ENCODE peak calls at places on chromosome X, in seven cellular contexts. One of them, this sample, is unnamed.

GRCh38 chrX:29348288-29348687 is 761.0 kb downstream of the IL1RAPL1 start:
- DNase-seq in IMR-90: peak; percentile 4
- DNase-seq in K562: no peak
- DNase-seq in NB4: no peak
- DNase-seq in gastrocnemius medialis: no peak
- DNase-seq in sigmoid colon: no peak
- DNase-seq in prostate gland: no peak
- DNase-seq in this sample: no peak

GRCh38 chrX:12308420-12308819 is 170.1 kb downstream of the FRMPD4 start:
- DNase-seq in IMR-90: no peak
- DNase-seq in K562: no peak
- DNase-seq in NB4: no peak
- DNase-seq in gastrocnemius medialis: no peak
- DNase-seq in sigmoid colon: peak; percentile 77
- DNase-seq in prostate gland: no peak
- DNase-seq in this sample: no peak

GRCh38 chrX:12460929-12461328 is 322.7 kb downstream of the FRMPD4 start:
- DNase-seq in IMR-90: no peak
- DNase-seq in K562: no peak
- DNase-seq in NB4: no peak
- DNase-seq in gastrocnemius medialis: no peak
- DNase-seq in sigmoid colon: no peak
- DNase-seq in prostate gland: no peak
- DNase-seq in this sample: no peak

GRCh38 chrX:68462653-68463052 is 29.4 kb upstream of the OPHN1 start:
- DNase-seq in IMR-90: peak; percentile 47
- DNase-seq in K562: peak; percentile 67
- DNase-seq in NB4: peak; percentile 40
- DNase-seq in gastrocnemius medialis: no peak
- DNase-seq in sigmoid colon: no peak
- DNase-seq in prostate gland: peak; percentile 6
- DNase-seq in this sample: no peak

GRCh38 chrX:120111611-120112010 is 4.1 kb downstream of the RHOXF1 start:
- DNase-seq in IMR-90: no peak
- DNase-seq in K562: no peak
- DNase-seq in NB4: no peak
- DNase-seq in gastrocnemius medialis: no peak
- DNase-seq in sigmoid colon: no peak
- DNase-seq in prostate gland: no peak
- DNase-seq in this sample: no peak

GRCh38 chrX:41043950-41044349 is 41.3 kb upstream of the USP9X start:
- DNase-seq in IMR-90: peak; percentile 84
- DNase-seq in K562: no peak
- DNase-seq in NB4: no peak
- DNase-seq in gastrocnemius medialis: no peak
- DNase-seq in sigmoid colon: no peak
- DNase-seq in prostate gland: no peak
- DNase-seq in this sample: no peak

GRCh38 chrX:80876877-80877276 is 67.2 kb upstream of the BRWD3 start:
- DNase-seq in IMR-90: peak; percentile 44
- DNase-seq in K562: peak; percentile 33
- DNase-seq in NB4: peak; percentile 51
- DNase-seq in gastrocnemius medialis: no peak
- DNase-seq in sigmoid colon: no peak
- DNase-seq in prostate gland: no peak
- DNase-seq in this sample: no peak

GRCh38 chrX:100745806-100746537 is 14.1 kb upstream of the SYTL4 start:
- DNase-seq in IMR-90: no peak
- DNase-seq in K562: peak; percentile 11
- DNase-seq in NB4: no peak
- DNase-seq in gastrocnemius medialis: no peak
- DNase-seq in sigmoid colon: peak; percentile 65
- DNase-seq in prostate gland: peak; percentile 28
- DNase-seq in this sample: no peak

GRCh38 chrX:97175147-97175546 is 291.4 kb downstream of the RPA4 start:
- DNase-seq in IMR-90: no peak
- DNase-seq in K562: peak; percentile 2
- DNase-seq in NB4: no peak
- DNase-seq in gastrocnemius medialis: no peak
- DNase-seq in sigmoid colon: no peak
- DNase-seq in prostate gland: no peak
- DNase-seq in this sample: no peak

DNA sequence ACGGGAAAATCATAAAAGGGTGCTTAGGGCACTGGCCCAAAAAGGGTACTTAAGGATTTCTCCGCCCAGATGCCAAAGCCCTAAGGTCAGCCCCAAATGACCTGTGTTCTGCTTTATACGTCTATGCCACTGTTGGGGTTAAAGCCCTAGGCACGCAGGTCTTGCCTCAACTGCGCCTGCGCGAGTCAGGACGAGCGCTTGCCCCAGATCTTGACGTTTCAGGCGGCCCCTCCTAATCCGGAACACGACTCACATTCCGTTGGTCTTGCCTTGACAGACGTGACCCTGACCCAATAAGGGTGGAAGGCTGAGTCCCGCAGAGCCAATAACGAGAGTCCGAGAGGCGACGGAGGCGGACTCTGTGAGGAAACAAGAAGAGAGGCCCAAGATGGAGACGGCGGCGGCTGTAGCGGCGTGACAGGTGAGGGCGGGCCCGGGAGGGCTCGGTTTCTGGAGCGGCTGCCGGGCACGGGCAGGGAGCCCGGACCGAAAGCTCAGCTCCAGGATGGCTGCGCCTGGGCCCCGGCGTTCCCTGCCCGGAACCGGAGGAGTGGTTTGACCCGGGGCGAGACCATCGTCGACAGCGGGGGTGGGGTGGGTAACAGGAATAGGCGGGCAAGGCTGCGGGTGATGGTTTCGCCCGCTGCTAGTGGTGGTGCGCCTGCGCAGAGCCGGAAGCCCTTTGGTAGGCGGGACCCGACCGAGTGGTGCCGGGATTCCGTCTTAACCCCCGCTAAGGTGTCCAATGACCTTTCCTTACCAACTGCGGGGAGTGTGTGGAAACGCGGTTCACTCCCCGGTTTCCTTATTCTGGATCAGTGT is at the start of gene ARAF:
- DNase-seq in IMR-90: peak; percentile 99
- DNase-seq in K562: peak; percentile 99
- DNase-seq in NB4: peak; percentile 99
- DNase-seq in gastrocnemius medialis: peak; percentile 96
- DNase-seq in sigmoid colon: peak; percentile 99
- DNase-seq in prostate gland: peak; percentile 95
- DNase-seq in this sample: peak; percentile 96
- TF ChIP-seq POLR2A in IMR-90: peak; percentile 76
- TF ChIP-seq POLR2A in K562: peak; percentile 90
- TF ChIP-seq POLR2A in NB4: peak; percentile 65
- TF ChIP-seq POLR2A in gastrocnemius medialis: peak; percentile 45
- TF ChIP-seq POLR2A in sigmoid colon: no peak
- TF ChIP-seq POLR2A in prostate gland: peak; percentile 35
- TF ChIP-seq POLR2A in this sample: peak; percentile 11

DNA sequence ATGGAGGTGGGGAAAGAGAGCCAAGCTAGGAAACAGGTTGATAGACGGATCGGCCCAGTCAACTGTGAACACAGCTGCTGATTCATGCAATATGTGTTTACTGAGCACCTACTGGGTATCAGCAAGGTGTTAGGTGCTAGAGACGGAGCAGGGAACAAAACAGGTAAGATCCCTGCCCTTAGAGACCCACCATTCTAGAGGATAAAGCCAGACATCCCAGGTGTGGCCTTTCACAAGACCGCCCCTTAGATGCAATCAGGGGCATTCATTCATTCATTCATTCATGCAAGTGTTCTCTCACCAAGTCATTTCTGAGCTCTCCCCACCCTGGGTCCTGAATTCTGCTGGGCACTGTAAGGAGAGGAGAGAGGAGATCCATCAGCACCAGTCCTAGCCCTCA is 20.2 kb upstream of the MTM1 start:
- DNase-seq in IMR-90: no peak
- DNase-seq in K562: no peak
- DNase-seq in NB4: no peak
- DNase-seq in gastrocnemius medialis: no peak
- DNase-seq in sigmoid colon: no peak
- DNase-seq in prostate gland: no peak
- DNase-seq in this sample: no peak
- H3K4me3 ChIP-seq in IMR-90: no peak overlapping the region
- H3K4me3 ChIP-seq in K562: no peak overlapping the region
- H3K4me3 ChIP-seq in NB4: no peak overlapping the region
- H3K4me3 ChIP-seq in gastrocnemius medialis: no peak overlapping the region
- H3K4me3 ChIP-seq in sigmoid colon: no peak overlapping the region
- H3K4me3 ChIP-seq in prostate gland: no peak overlapping the region
- H3K4me3 ChIP-seq in this sample: no peak overlapping the region

GRCh38 chrX:95057341-95057740 is 1383.3 kb downstream of the FAM133A start:
- DNase-seq in IMR-90: peak; percentile 4
- DNase-seq in K562: no peak
- DNase-seq in NB4: no peak
- DNase-seq in gastrocnemius medialis: no peak
- DNase-seq in sigmoid colon: no peak
- DNase-seq in prostate gland: no peak
- DNase-seq in this sample: no peak

GRCh38 chrX:95055991-95056390 is 1382.0 kb downstream of the FAM133A start:
- DNase-seq in IMR-90: no peak
- DNase-seq in K562: no peak
- DNase-seq in NB4: no peak
- DNase-seq in gastrocnemius medialis: no peak
- DNase-seq in sigmoid colon: no peak
- DNase-seq in prostate gland: no peak
- DNase-seq in this sample: no peak

GRCh38 chrX:95059909-95060308 is 1385.9 kb downstream of the FAM133A start:
- DNase-seq in IMR-90: no peak
- DNase-seq in K562: no peak
- DNase-seq in NB4: no peak
- DNase-seq in gastrocnemius medialis: no peak
- DNase-seq in sigmoid colon: no peak
- DNase-seq in prostate gland: no peak
- DNase-seq in this sample: no peak

GRCh38 chrX:95058815-95059214 is 1384.8 kb downstream of the FAM133A start:
- DNase-seq in IMR-90: peak; percentile 58
- DNase-seq in K562: no peak
- DNase-seq in NB4: no peak
- DNase-seq in gastrocnemius medialis: no peak
- DNase-seq in sigmoid colon: no peak
- DNase-seq in prostate gland: no peak
- DNase-seq in this sample: no peak

DNA sequence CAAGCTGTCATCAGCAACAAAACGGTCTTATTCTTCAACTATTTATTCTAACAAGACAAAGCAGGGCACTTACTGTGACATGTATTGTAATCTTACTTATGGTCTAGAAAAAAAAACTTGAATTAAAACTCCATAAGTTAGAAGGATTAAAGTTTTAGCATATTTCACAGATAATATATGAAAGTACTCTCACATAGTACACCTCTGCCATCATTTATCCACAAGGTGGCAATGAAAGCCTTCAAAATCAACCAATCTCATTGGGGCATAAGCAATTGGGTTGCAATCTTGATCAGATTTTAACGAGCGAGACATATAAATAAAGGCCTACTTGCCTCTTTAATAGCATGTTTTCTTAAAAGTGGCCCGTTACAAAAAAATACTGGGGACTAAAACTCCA is 1382.9 kb downstream of the FAM133A start:
- DNase-seq in IMR-90: peak; percentile 4
- DNase-seq in K562: peak; percentile 0
- DNase-seq in NB4: no peak
- DNase-seq in gastrocnemius medialis: no peak
- DNase-seq in sigmoid colon: no peak
- DNase-seq in prostate gland: no peak
- DNase-seq in this sample: no peak
- TF ChIP-seq CTCF in IMR-90: peak; percentile 33
- TF ChIP-seq CTCF in K562: no peak
- TF ChIP-seq CTCF in NB4: no peak
- TF ChIP-seq CTCF in gastrocnemius medialis: no peak
- TF ChIP-seq CTCF in sigmoid colon: no peak
- TF ChIP-seq CTCF in prostate gland: no peak
- TF ChIP-seq CTCF in this sample: no peak

GRCh38 chrX:53045002-53045401 is 3.6 kb upstream of the GPR173 start:
- DNase-seq in IMR-90: no peak
- DNase-seq in K562: no peak
- DNase-seq in NB4: no peak
- DNase-seq in gastrocnemius medialis: no peak
- DNase-seq in sigmoid colon: no peak
- DNase-seq in prostate gland: no peak
- DNase-seq in this sample: no peak
- TF ChIP-seq POLR2A in IMR-90: no peak
- TF ChIP-seq POLR2A in K562: no peak
- TF ChIP-seq POLR2A in NB4: no peak
- TF ChIP-seq POLR2A in gastrocnemius medialis: no peak
- TF ChIP-seq POLR2A in sigmoid colon: no peak
- TF ChIP-seq POLR2A in prostate gland: no peak
- TF ChIP-seq POLR2A in this sample: no peak

GRCh38 chrX:134374910-134375309 is 85.1 kb upstream of the HPRT1 start:
- DNase-seq in IMR-90: no peak
- DNase-seq in K562: no peak
- DNase-seq in NB4: no peak
- DNase-seq in gastrocnemius medialis: no peak
- DNase-seq in sigmoid colon: no peak
- DNase-seq in prostate gland: no peak
- DNase-seq in this sample: no peak

GRCh38 chrX:134373736-134374135 is 86.2 kb upstream of the HPRT1 start:
- DNase-seq in IMR-90: no peak
- DNase-seq in K562: no peak
- DNase-seq in NB4: peak; percentile 13
- DNase-seq in gastrocnemius medialis: no peak
- DNase-seq in sigmoid colon: no peak
- DNase-seq in prostate gland: no peak
- DNase-seq in this sample: no peak

GRCh38 chrX:134377537-134377936 is 82.4 kb upstream of the HPRT1 start:
- DNase-seq in IMR-90: peak; percentile 52
- DNase-seq in K562: peak; percentile 67
- DNase-seq in NB4: peak; percentile 66
- DNase-seq in gastrocnemius medialis: no peak
- DNase-seq in sigmoid colon: no peak
- DNase-seq in prostate gland: peak; percentile 6
- DNase-seq in this sample: no peak

GRCh38 chrX:134374294-134374693 is 85.7 kb upstream of the HPRT1 start:
- DNase-seq in IMR-90: no peak
- DNase-seq in K562: no peak
- DNase-seq in NB4: peak; percentile 12
- DNase-seq in gastrocnemius medialis: no peak
- DNase-seq in sigmoid colon: no peak
- DNase-seq in prostate gland: no peak
- DNase-seq in this sample: no peak

DNA sequence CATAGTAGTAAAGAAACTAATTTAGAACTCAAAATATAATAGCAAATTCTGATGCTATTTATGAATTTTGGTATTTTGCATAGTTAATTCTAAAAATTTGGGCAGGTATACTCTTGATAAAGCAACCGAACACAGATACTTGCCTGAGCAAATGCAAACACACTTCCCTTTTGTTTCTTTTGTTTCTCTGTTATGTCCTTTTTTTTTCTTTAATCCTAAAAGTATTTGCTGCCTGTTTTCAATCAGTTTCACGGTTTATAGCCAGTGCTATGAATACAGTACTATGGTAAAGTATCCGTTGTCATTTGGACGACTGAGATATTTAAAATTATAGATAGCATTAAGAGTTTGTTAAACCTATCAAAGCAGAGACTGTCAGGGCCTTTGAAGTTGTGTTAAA is 84.3 kb upstream of the HPRT1 start:
- DNase-seq in IMR-90: no peak
- DNase-seq in K562: no peak
- DNase-seq in NB4: no peak
- DNase-seq in gastrocnemius medialis: no peak
- DNase-seq in sigmoid colon: no peak
- DNase-seq in prostate gland: no peak
- DNase-seq in this sample: no peak
- H3K4me3 ChIP-seq in IMR-90: no peak overlapping the region
- H3K4me3 ChIP-seq in K562: peak overlapping the region; percentile 93
- H3K4me3 ChIP-seq in NB4: peak overlapping the region; percentile 91
- H3K4me3 ChIP-seq in gastrocnemius medialis: no peak overlapping the region
- H3K4me3 ChIP-seq in sigmoid colon: no peak overlapping the region
- H3K4me3 ChIP-seq in prostate gland: no peak overlapping the region
- H3K4me3 ChIP-seq in this sample: no peak overlapping the region

This sample was measured in lower leg skin.